ENCODE peak calls at places on chromosomes 3 and 15, in five cellular contexts. O, U, W, C and S are unnamed samples.
A peak's percentile ranks its signal among the peaks of the same experiment; 100 is the strongest.

GRCh38 chr15:32641517-32642059 is at the start of gene SCG5:
- DNase-seq in O (no peak), U (no peak), W (no peak), C (peak; percentile 38), S (peak; percentile 21)

GRCh38 chr15:55389276-55389631 is 18.9 kb downstream of the CCPG1 start:
- DNase-seq in O (peak; percentile 33), U (no peak), W (no peak), C (no peak), S (no peak)

GRCh38 chr15:33242669-33243191 is 48.2 kb upstream of the FMN1 start:
- DNase-seq in O (no peak), U (peak; percentile 44), W (peak; percentile 33), C (no peak), S (no peak)

GRCh38 chr15:44550256-44550655 is 13.3 kb downstream of the EIF3J start:
- DNase-seq in O (no peak), U (peak; percentile 44), W (peak; percentile 63), C (no peak), S (no peak)

GRCh38 chr3:3170998-3171397 is 8.5 kb downstream of the CRBN start:
- DNase-seq in O (peak; percentile 21), U (peak; percentile 27), W (peak; percentile 33), C (no peak), S (no peak)

GRCh38 chr15:78950906-78951840 is 6.3 kb upstream of the CTSH start:
- DNase-seq in O (peak; percentile 59), U (peak; percentile 47), W (peak; percentile 53), C (no peak), S (no peak)

GRCh38 chr15:91429973-91430372 is 329.9 kb downstream of the SV2B start:
- DNase-seq in O (no peak), U (no peak), W (no peak), C (no peak), S (no peak)

GRCh38 chr15:91561371-91562100 is 292.0 kb upstream of the SLCO3A1 start:
- DNase-seq in O (no peak), U (no peak), W (peak; percentile 14), C (no peak), S (no peak)

GRCh38 chr15:53171571-53171970 is 381.4 kb upstream of the ONECUT1 start:
- DNase-seq in O (no peak), U (no peak), W (no peak), C (no peak), S (no peak)

GRCh38 chr15:77774350-77774749 is 141.6 kb upstream of the LINGO1 start:
- DNase-seq in O (no peak), U (no peak), W (no peak), C (no peak), S (no peak)

GRCh38 chr3:156425651-156426050 is 129.3 kb downstream of the SSR3 start:
- DNase-seq in O (no peak), U (no peak), W (no peak), C (no peak), S (no peak)

GRCh38 chr3:124688580-124689454 is 41.4 kb upstream of the UMPS start:
- DNase-seq in O (peak; percentile 93), U (peak; percentile 60), W (peak; percentile 93), C (peak; percentile 83), S (peak; percentile 75)

GRCh38 chr15:33234019-33234418 is 39.5 kb upstream of the FMN1 start:
- DNase-seq in O (peak; percentile 55), U (peak; percentile 51), W (peak; percentile 78), C (no peak), S (no peak)

GRCh38 chr3:87361271-87361670 is 84.9 kb upstream of the POU1F1 start:
- DNase-seq in O (no peak), U (no peak), W (no peak), C (no peak), S (no peak)

GRCh38 chr15:25182736-25183445 is 228.1 kb downstream of the SNRPN start:
- DNase-seq in O (no peak), U (no peak), W (no peak), C (no peak), S (no peak)

GRCh38 chr15:82043130-82043673 is 2.6 kb downstream of the MEX3B start:
- DNase-seq in O (no peak), U (no peak), W (peak; percentile 31), C (no peak), S (peak; percentile 23)

GRCh38 chr3:35864871-35865270 is 225.5 kb downstream of the ARPP21 start:
- DNase-seq in O (no peak), U (no peak), W (no peak), C (no peak), S (no peak)

GRCh38 chr3:181613813-181614212 is 97.9 kb upstream of the SOX2 start:
- DNase-seq in O (no peak), U (no peak), W (no peak), C (no peak), S (no peak)

GRCh38 chr3:72678892-72679291 is 169.4 kb downstream of the SHQ1 start:
- DNase-seq in O (no peak), U (no peak), W (no peak), C (no peak), S (no peak)

GRCh38 chr15:99618941-99619411 is 53.2 kb downstream of the MEF2A start:
- DNase-seq in O (no peak), U (no peak), W (no peak), C (no peak), S (no peak)
- H3K4me1 ChIP-seq in O (peaks cover 34% of the 10 kb centered on the region), U (no peaks in the 10 kb centered on the region), W (peaks cover 54% of the 10 kb centered on the region), C (peaks cover 42% of the 10 kb centered on the region), S (peaks cover 60% of the 10 kb centered on the region)

GRCh38 chr3:129604223-129604941 is 2.1 kb downstream of the PLXND1 start:
- DNase-seq in O (no peak), U (no peak), W (no peak), C (no peak), S (no peak)
- H3K4me1 ChIP-seq in O (peaks cover 68% of the 10 kb centered on the region), U (no peaks in the 10 kb centered on the region), W (peaks cover 68% of the 10 kb centered on the region), C (peaks cover 33% of the 10 kb centered on the region), S (peaks cover 82% of the 10 kb centered on the region)

DNA sequence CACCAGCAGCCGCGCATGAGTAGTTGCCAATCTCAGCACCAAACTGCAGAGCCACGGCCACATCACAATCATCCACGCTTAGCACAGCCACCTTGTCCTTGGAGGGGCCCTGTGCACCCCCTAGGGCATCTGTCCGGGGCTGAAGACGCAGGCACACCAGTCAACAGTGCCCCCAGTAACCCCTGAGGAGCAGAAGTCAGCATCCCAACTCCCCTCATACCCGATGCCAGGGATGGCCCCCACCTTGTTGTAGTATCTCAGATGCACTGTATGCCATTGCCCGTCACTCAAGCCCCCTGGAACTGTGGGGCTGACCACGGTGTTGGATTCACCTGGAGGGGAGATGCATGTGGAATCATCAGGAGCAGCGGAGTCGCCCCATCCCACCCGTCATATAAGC is 7.6 kb downstream of the CELSR3 start:
- DNase-seq in O (no peak), U (no peak), W (no peak), C (no peak), S (no peak)
- H3K4me1 ChIP-seq in O (peaks cover 9% of the 10 kb centered on the region), U (peaks cover 4% of the 10 kb centered on the region), W (peaks cover 8% of the 10 kb centered on the region), C (peaks cover 12% of the 10 kb centered on the region), S (peaks cover 4% of the 10 kb centered on the region)

GRCh38 chr3:184503647-184504046 is 57.9 kb upstream of the EPHB3 start:
- DNase-seq in O (no peak), U (no peak), W (no peak), C (no peak), S (no peak)

GRCh38 chr3:184502123-184502667 is 59.4 kb upstream of the EPHB3 start:
- DNase-seq in O (no peak), U (no peak), W (no peak), C (no peak), S (no peak)

GRCh38 chr3:184506579-184506978 is 55.0 kb upstream of the EPHB3 start:
- DNase-seq in O (no peak), U (no peak), W (no peak), C (no peak), S (no peak)

GRCh38 chr3:184505053-184505452 is 56.5 kb upstream of the EPHB3 start:
- DNase-seq in O (no peak), U (no peak), W (peak; percentile 36), C (no peak), S (no peak)

GRCh38 chr3:184505479-184505878 is 56.1 kb upstream of the EPHB3 start:
- DNase-seq in O (no peak), U (no peak), W (no peak), C (no peak), S (no peak)
- H3K4me1 ChIP-seq in O (no peaks in the 10 kb centered on the region), U (no peaks in the 10 kb centered on the region), W (peaks cover 3% of the 10 kb centered on the region), C (no peaks in the 10 kb centered on the region), S (no peaks in the 10 kb centered on the region)

GRCh38 chr15:75843618-75844610 is 667 bp downstream of the UBE2Q2 start:
- DNase-seq in O (peak; percentile 79), U (peak; percentile 64), W (peak; percentile 77), C (peak; percentile 70), S (peak; percentile 74)
- H3K4me1 ChIP-seq in O (peaks cover 21% of the 10 kb centered on the region), U (peaks cover 40% of the 10 kb centered on the region), W (peaks cover 24% of the 10 kb centered on the region), C (peaks cover 34% of the 10 kb centered on the region), S (peaks cover 52% of the 10 kb centered on the region)

DNA sequence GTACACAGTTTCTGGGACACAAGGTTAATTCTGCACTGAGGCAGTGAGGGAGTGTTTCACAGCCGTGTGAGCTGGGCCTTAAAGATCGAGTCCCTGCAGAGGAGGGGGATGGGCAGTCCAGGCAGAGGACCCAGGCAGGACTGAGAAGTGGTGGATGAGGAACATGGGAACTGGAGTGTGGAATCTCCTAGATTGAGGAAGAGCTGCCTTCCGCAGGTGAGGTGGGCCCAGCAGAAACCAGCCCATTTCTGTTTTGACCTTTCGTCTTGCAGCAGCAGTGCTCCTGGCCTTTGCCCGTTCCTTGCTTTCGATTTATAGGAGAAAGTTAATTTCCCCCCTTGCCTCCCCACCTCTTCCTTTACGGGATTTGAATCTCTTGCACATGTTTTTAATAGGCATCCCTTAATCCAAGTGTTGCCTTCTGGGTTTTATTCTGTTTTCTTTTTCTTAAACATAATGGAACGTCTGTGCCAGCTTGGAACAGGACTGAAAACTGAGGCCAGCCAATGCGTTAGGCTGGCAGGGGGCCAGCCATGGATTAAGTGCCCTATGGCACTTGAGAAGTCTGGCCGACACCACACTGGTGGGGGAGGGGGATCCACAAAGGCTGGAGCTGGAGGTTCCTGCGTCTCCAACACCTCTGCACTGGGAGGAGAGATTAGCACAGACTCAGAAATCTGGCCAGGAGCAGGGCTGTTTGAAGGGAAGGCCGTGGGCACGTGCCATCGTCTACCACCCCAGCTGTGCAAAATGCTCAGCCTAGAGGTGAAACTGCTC is 78.1 kb downstream of the AAGAB start:
- DNase-seq in O (no peak), U (no peak), W (no peak), C (no peak), S (peak; percentile 71)
- H3K4me1 ChIP-seq in O (peaks cover 96% of the 10 kb centered on the region), U (peaks cover 14% of the 10 kb centered on the region), W (peaks cover 41% of the 10 kb centered on the region), C (peaks cover 24% of the 10 kb centered on the region), S (peaks cover 18% of the 10 kb centered on the region)

GRCh38 chr3:152365126-152365525 is 96.4 kb downstream of the MBNL1 start:
- DNase-seq in O (no peak), U (no peak), W (no peak), C (no peak), S (no peak)
- H3K4me1 ChIP-seq in O (peaks cover 35% of the 10 kb centered on the region), U (peaks cover 10% of the 10 kb centered on the region), W (peaks cover 14% of the 10 kb centered on the region), C (peaks cover 25% of the 10 kb centered on the region), S (peaks cover 70% of the 10 kb centered on the region)

DNA sequence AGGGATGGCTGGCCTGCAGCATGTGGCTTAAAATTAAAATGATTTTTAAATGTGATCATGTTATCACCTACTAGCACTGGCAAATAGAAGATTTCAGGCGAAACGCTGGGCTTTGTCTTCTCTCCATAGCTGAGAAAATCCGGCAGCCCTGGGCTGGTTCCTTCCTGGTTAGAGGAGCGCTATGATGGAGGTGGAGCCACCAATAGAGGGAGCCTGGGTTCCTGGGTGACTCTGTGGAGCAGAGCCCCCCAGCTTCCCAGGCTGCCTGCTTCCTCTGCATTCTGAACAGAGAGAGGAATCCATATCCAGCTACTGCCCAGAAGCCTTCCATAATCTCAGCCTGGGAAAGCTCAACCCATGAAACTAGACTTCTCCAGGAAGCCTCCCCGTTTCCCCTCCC is 32.6 kb upstream of the IQSEC1 start:
- DNase-seq in O (no peak), U (no peak), W (no peak), C (no peak), S (peak; percentile 15)
- H3K4me1 ChIP-seq in O (peaks cover 28% of the 10 kb centered on the region), U (peaks cover 10% of the 10 kb centered on the region), W (no peaks in the 10 kb centered on the region), C (peaks cover 3% of the 10 kb centered on the region), S (no peaks in the 10 kb centered on the region)